ENCODE peak calls at places on chromosomes 16 and 17, in eight cellular contexts. W is stomach, Z is GM12878, Y is sigmoid colon, Q is spleen, E is HCT116, L is H1, C is esophagus muscularis mucosa. X is an unnamed sample.

GRCh38 chr17:29880031-29880430 is 50.0 kb downstream of the SSH2 start:
- DNase-seq in W (no peak), Z (no peak), Y (no peak), Q (no peak), E (no peak), L (no peak), C (no peak), X (no peak)

GRCh38 chr17:17545031-17545820 is 46.3 kb downstream of the PEMT start:
- DNase-seq in W (no peak), Z (no peak), Y (no peak), Q (no peak), E (no peak), L (no peak), C (no peak), X (no peak)

GRCh38 chr17:70484496-70484895 is 315.2 kb downstream of the KCNJ2 start:
- DNase-seq in W (no peak), Z (no peak), Y (no peak), Q (no peak), E (no peak), L (no peak), C (no peak), X (no peak)

GRCh38 chr17:81239714-81240555 is 817 bp downstream of the NDUFAF8 start:
- DNase-seq in W (no peak), Z (no peak), Y (no peak), Q (no peak), E (no peak), L (no peak), C (no peak), X (no peak)

GRCh38 chr16:27922433-27922832 is 141.1 kb downstream of the GSG1L start:
- DNase-seq in W (no peak), Z (no peak), Y (no peak), Q (no peak), E (no peak), L (no peak), C (no peak), X (no peak)

GRCh38 chr17:3385869-3386816 is at the start of gene OR3A2:
- DNase-seq in W (no peak), Z (no peak), Y (no peak), Q (no peak), E (no peak), L (no peak), C (no peak), X (no peak)

GRCh38 chr16:1560153-1560552 is 26.7 kb downstream of the TMEM204 start:
- DNase-seq in W (no peak), Z (no peak), Y (peak), Q (no peak), E (no peak), L (no peak), C (no peak), X (no peak)

GRCh38 chr16:89601906-89602272 is 11.6 kb upstream of the DPEP1 start:
- DNase-seq in W (no peak), Z (no peak), Y (no peak), Q (no peak), E (no peak), L (no peak), C (no peak), X (no peak)

GRCh38 chr17:59620518-59621259 is 994 bp downstream of the CLTC start:
- DNase-seq in W (peak), Z (no peak), Y (peak), Q (no peak), E (peak), L (no peak), C (no peak), X (no peak)

GRCh38 chr17:81867123-81867951 is 3.8 kb downstream of the ARHGDIA start:
- DNase-seq in W (peak), Z (no peak), Y (no peak), Q (peak), E (no peak), L (peak), C (no peak), X (no peak)

GRCh38 chr16:17784073-17784472 is 313.3 kb upstream of the XYLT1 start:
- DNase-seq in W (no peak), Z (no peak), Y (no peak), Q (no peak), E (no peak), L (no peak), C (no peak), X (no peak)

GRCh38 chr17:79985951-79986391 is 49.7 kb downstream of the TBC1D16 start:
- DNase-seq in W (no peak), Z (no peak), Y (peak), Q (peak), E (no peak), L (no peak), C (no peak), X (no peak)

GRCh38 chr17:13582776-13583414 is 18.8 kb downstream of the HS3ST3A1 start:
- DNase-seq in W (no peak), Z (no peak), Y (no peak), Q (no peak), E (no peak), L (no peak), C (no peak), X (no peak)

GRCh38 chr16:26651884-26652283 is 414.8 kb upstream of the C16orf82 start:
- DNase-seq in W (no peak), Z (no peak), Y (no peak), Q (no peak), E (no peak), L (no peak), C (peak), X (no peak)

GRCh38 chr16:81516478-81517149 is 72.0 kb downstream of the CMIP start:
- DNase-seq in W (no peak), Z (no peak), Y (no peak), Q (peak), E (no peak), L (no peak), C (no peak), X (no peak)

GRCh38 chr17:9409430-9409829 is 166.2 kb downstream of the STX8 start:
- DNase-seq in W (no peak), Z (no peak), Y (no peak), Q (no peak), E (no peak), L (no peak), C (no peak), X (no peak)

GRCh38 chr16:47613251-47613650 is 152.1 kb downstream of the PHKB start:
- DNase-seq in W (no peak), Z (no peak), Y (no peak), Q (no peak), E (no peak), L (no peak), C (no peak), X (no peak)

GRCh38 chr16:30937692-30938091 is 11.2 kb upstream of the ORAI3 start:
- DNase-seq in W (no peak), Z (no peak), Y (no peak), Q (no peak), E (no peak), L (no peak), C (no peak), X (no peak)

GRCh38 chr16:4353675-4354074 is 2.6 kb upstream of the PAM16 start:
- DNase-seq in W (no peak), Z (no peak), Y (no peak), Q (no peak), E (no peak), L (no peak), C (no peak), X (no peak)

GRCh38 chr17:59828478-59828760 is 64.3 kb downstream of the TUBD1 start:
- DNase-seq in W (no peak), Z (no peak), Y (no peak), Q (no peak), E (no peak), L (no peak), C (no peak), X (no peak)

GRCh38 chr17:71084219-71084618 is 914.9 kb downstream of the KCNJ2 start:
- DNase-seq in W (peak), Z (no peak), Y (no peak), Q (no peak), E (peak), L (peak), C (no peak), X (no peak)

GRCh38 chr17:79981090-79981489 is 54.6 kb downstream of the TBC1D16 start:
- DNase-seq in W (no peak), Z (no peak), Y (peak), Q (peak), E (no peak), L (no peak), C (no peak), X (peak)

GRCh38 chr17:17425005-17425404 is 51.8 kb upstream of the MED9 start:
- DNase-seq in W (peak), Z (no peak), Y (no peak), Q (no peak), E (no peak), L (no peak), C (no peak), X (peak)

GRCh38 chr17:38455288-38455915 is 27.1 kb downstream of the ARHGAP23 start:
- DNase-seq in W (no peak), Z (no peak), Y (no peak), Q (no peak), E (no peak), L (no peak), C (no peak), X (peak)

GRCh38 chr17:3447625-3448024 is 14.0 kb upstream of the OR1E2 start:
- DNase-seq in W (no peak), Z (no peak), Y (no peak), Q (no peak), E (peak), L (no peak), C (no peak), X (no peak)

GRCh38 chr17:66947311-66947710 is 17.2 kb upstream of the CACNG4 start:
- DNase-seq in W (no peak), Z (no peak), Y (no peak), Q (peak), E (no peak), L (no peak), C (no peak), X (no peak)

GRCh38 chr17:31480904-31481782 is 89.7 kb downstream of the RAB11FIP4 start:
- DNase-seq in W (no peak), Z (no peak), Y (no peak), Q (no peak), E (no peak), L (no peak), C (no peak), X (no peak)

GRCh38 chr16:75420987-75421819 is 12.1 kb downstream of the CFDP1 start:
- DNase-seq in W (peak), Z (no peak), Y (peak), Q (peak), E (no peak), L (peak), C (peak), X (peak)
- TF ChIP-seq POLR2AphosphoS5 in W (no peak), Z (peak), Y (no peak), Q (no peak), E (no peak), L (peak), C (peak), X (no peak)

GRCh38 chr16:9824191-9824590 is 358.0 kb downstream of the GRIN2A start:
- DNase-seq in W (no peak), Z (no peak), Y (no peak), Q (no peak), E (no peak), L (no peak), C (peak), X (no peak)

GRCh38 chr16:9826630-9827029 is 355.6 kb downstream of the GRIN2A start:
- DNase-seq in W (no peak), Z (no peak), Y (no peak), Q (no peak), E (no peak), L (no peak), C (no peak), X (no peak)

GRCh38 chr16:9821970-9822369 is 360.3 kb downstream of the GRIN2A start:
- DNase-seq in W (no peak), Z (no peak), Y (no peak), Q (no peak), E (no peak), L (no peak), C (peak), X (no peak)

GRCh38 chr16:9823510-9823909 is 358.7 kb downstream of the GRIN2A start:
- DNase-seq in W (no peak), Z (no peak), Y (no peak), Q (no peak), E (no peak), L (no peak), C (peak), X (no peak)

DNA sequence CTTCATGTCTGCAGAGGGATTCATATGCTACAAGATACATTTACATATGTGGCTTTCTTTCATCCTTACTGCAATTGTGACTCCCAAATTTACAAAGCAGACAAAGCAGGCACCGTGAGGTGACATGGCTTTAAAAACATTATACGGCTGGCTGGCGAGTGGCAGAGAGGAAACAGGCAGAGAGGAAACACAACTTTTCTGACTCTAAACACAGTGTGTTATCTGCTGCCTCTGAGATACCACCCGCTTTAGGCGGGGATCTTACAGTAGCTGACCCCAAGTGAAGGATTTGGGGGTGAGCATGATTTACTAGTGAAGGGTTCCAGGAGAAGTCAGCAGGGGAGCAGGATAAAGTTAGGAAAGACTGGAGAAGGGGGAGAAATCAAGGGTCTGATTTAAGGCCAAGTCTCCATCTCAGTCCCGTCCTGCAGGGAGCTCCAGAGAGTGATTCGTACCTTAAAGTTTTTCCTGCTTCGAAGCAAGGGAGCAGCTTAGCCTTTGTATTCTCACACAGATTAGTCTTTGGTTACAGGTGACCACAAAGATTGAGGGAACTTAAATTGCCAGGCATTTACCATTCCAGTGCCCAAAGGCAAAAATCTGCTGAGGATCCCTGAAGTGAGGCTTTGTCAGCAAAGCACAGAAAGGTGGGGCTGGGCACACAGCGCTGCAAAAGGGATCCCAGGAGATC is 355.0 kb downstream of the GRIN2A start:
- DNase-seq in W (no peak), Z (no peak), Y (no peak), Q (no peak), E (no peak), L (no peak), C (peak), X (no peak)
- H3K27ac ChIP-seq in W (no peak), Z (no peak), Y (no peak), Q (no peak), E (no peak), L (no peak), C (no peak), X (no peak)

DNA sequence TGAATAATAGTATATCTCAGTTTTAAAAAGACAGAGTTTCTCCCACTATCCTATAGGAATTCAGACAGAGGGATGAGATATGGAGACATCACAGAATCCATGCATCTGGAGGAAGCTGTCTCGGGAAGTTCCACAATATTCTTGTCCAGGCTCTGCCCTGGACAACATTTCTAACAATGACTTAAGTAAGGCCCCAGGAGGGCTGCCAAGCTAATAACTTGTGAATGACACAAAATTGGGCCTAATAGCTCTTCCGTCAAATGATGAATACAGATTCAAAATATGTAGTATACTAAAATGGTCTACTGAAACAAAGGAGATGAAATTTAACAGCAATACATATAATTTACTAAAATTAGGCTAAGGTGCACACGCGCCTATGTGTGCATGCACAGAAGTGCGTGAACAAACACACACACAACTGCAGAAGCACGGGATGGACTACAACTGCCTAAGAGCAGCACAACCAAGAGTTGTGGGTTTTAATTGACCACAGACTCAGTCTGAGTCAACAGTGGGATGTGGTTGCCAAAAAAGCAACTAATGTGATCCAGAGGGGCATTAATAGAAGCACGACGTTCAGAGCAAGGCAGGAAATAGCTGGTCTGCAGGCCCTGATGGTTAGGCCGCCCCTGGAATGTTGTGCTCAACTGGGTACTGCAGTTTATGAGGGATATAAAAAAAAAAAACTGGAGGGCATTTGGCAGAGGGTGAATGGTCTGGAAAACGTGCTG is 26.3 kb upstream of the HS3ST2 start:
- DNase-seq in W (no peak), Z (no peak), Y (no peak), Q (no peak), E (no peak), L (no peak), C (no peak), X (no peak)
- TF ChIP-seq POLR2AphosphoS5 in W (no peak), Z (no peak), Y (peak), Q (no peak), E (no peak), L (no peak), C (no peak), X (no peak)

GRCh38 chr17:2195729-2196128 is 107.9 kb downstream of the SMG6 start:
- DNase-seq in W (no peak), Z (peak), Y (no peak), Q (no peak), E (no peak), L (no peak), C (no peak), X (no peak)
- H3K27ac ChIP-seq in W (no peak), Z (peak), Y (no peak), Q (no peak), E (no peak), L (no peak), C (no peak), X (no peak)

GRCh38 chr16:22070361-22071351 is 21.7 kb upstream of the VWA3A start:
- DNase-seq in W (peak), Z (no peak), Y (no peak), Q (no peak), E (no peak), L (no peak), C (no peak), X (no peak)

GRCh38 chr16:22073350-22073749 is 19.0 kb upstream of the VWA3A start:
- DNase-seq in W (no peak), Z (no peak), Y (no peak), Q (no peak), E (no peak), L (no peak), C (no peak), X (no peak)

GRCh38 chr16:22075043-22075757 is 17.1 kb upstream of the VWA3A start:
- DNase-seq in W (no peak), Z (no peak), Y (no peak), Q (no peak), E (no peak), L (no peak), C (no peak), X (no peak)

GRCh38 chr16:22075776-22076175 is 16.6 kb upstream of the VWA3A start:
- DNase-seq in W (no peak), Z (no peak), Y (no peak), Q (no peak), E (no peak), L (no peak), C (no peak), X (no peak)

GRCh38 chr16:22071352-22071923 is 20.9 kb upstream of the VWA3A start:
- DNase-seq in W (no peak), Z (no peak), Y (no peak), Q (no peak), E (no peak), L (no peak), C (no peak), X (no peak)
- TF ChIP-seq POLR2AphosphoS5 in W (no peak), Z (no peak), Y (no peak), Q (no peak), E (no peak), L (no peak), C (no peak), X (no peak)

DNA sequence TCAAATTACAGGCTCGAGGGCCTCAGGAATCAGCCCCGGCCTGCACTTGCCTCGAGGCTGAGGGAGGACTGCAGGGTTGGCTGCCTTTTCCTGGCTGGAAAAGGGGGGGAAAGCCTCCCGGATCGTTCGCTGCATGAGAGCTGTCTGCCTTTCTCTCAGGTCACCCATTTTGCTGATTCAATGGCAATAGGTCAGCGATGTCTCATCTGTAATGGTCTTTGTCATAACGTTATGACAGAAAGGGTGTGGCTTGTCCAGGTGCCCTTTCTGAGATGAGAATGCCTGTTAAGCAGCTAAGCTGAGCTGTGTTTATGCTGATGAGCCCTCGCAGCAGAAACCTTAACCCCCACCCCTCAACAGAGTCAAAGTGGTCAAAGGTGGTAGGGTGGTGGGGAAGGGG is 81.8 kb downstream of the AKAP1 start:
- DNase-seq in W (no peak), Z (no peak), Y (no peak), Q (no peak), E (peak), L (no peak), C (no peak), X (no peak)
- H3K27ac ChIP-seq in W (no peak), Z (no peak), Y (no peak), Q (no peak), E (no peak), L (no peak), C (no peak), X (no peak)

GRCh38 chr17:58335061-58335731 is 6.6 kb upstream of the TSPOAP1 start:
- DNase-seq in W (no peak), Z (no peak), Y (peak), Q (peak), E (no peak), L (no peak), C (no peak), X (peak)
- TF ChIP-seq POLR2AphosphoS5 in W (no peak), Z (peak), Y (no peak), Q (no peak), E (no peak), L (no peak), C (no peak), X (no peak)

GRCh38 chr17:6831662-6832263 is at the start of gene TEKT1:
- DNase-seq in W (peak), Z (no peak), Y (peak), Q (peak), E (no peak), L (peak), C (peak), X (peak)
- H3K27ac ChIP-seq in W (no peak), Z (no peak), Y (no peak), Q (no peak), E (no peak), L (no peak), C (no peak), X (no peak)